ENCODE peak calls at places on chromosomes 13 and 19, in ten cellular contexts. X is transverse colon, Z is K562, M is stomach, N is upper lobe of left lung, C is tibial nerve, W is HepG2, G is suprapubic skin, J is A549, T is sigmoid colon. I is an unnamed sample.

GRCh38 chr19:49340069-49340864 is 5.1 kb downstream of the CD37 start:
- DNase-seq in C (peak; percentile 62), Z (peak; percentile 87), X (peak; percentile 75), W (peak; percentile 78), M (peak; percentile 84), T (peak; percentile 85), G (peak; percentile 86), N (peak; percentile 76), J (no peak), I (peak; percentile 39)

GRCh38 chr19:53311044-53311443 is 22.5 kb upstream of the ZNF845 start:
- DNase-seq in J (no peak), M (no peak), W (no peak), T (no peak), N (no peak), G (no peak), Z (no peak), C (no peak), X (no peak), I (no peak)

GRCh38 chr13:98174321-98174720 is 2.7 kb downstream of the RNF113B start:
- DNase-seq in T (no peak), N (no peak), W (no peak), G (no peak), J (no peak), C (no peak), M (no peak), Z (no peak), X (no peak), I (no peak)

GRCh38 chr13:37383066-37383465 is 215.5 kb downstream of the POSTN start:
- DNase-seq in X (no peak), G (no peak), J (no peak), M (no peak), N (no peak), T (no peak), W (no peak), C (no peak), Z (no peak), I (no peak)

GRCh38 chr13:113119822-113120189 is 2.8 kb upstream of the F10 start:
- DNase-seq in X (no peak), G (peak; percentile 53), C (no peak), M (peak; percentile 8), J (no peak), N (peak; percentile 2), W (no peak), Z (no peak), T (no peak), I (no peak)

GRCh38 chr19:55563261-55563690 is 17.4 kb downstream of the ZNF579 start:
- DNase-seq in M (peak; percentile 87), J (no peak), W (no peak), X (peak; percentile 53), G (no peak), T (no peak), Z (no peak), C (no peak), N (peak; percentile 48), I (no peak)

GRCh38 chr13:50613356-50613831 is 230.1 kb downstream of the DLEU7 start:
- DNase-seq in W (no peak), N (no peak), J (no peak), G (no peak), X (no peak), T (no peak), M (no peak), Z (peak; percentile 61), C (no peak), I (no peak)

GRCh38 chr13:60612593-60612992 is 215.6 kb downstream of the TDRD3 start:
- DNase-seq in T (no peak), W (no peak), J (no peak), G (no peak), C (no peak), N (no peak), X (no peak), M (no peak), Z (no peak), I (no peak)

GRCh38 chr19:29815231-29815630 is 3.4 kb downstream of the CCNE1 start:
- DNase-seq in N (no peak), G (no peak), Z (no peak), W (no peak), J (no peak), M (no peak), C (no peak), X (peak; percentile 46), T (no peak), I (no peak)

GRCh38 chr13:32802159-32802558 is 214.1 kb upstream of the KL start:
- DNase-seq in J (no peak), M (no peak), Z (no peak), T (no peak), C (no peak), W (no peak), N (no peak), G (no peak), X (no peak), I (no peak)

GRCh38 chr19:42193706-42194105 is 23.8 kb downstream of the DEDD2 start:
- DNase-seq in C (no peak), W (no peak), Z (no peak), G (no peak), J (no peak), N (no peak), X (no peak), M (no peak), T (no peak), I (no peak)

GRCh38 chr19:49981603-49982593 is 20.9 kb upstream of the SIGLEC11 start:
- DNase-seq in Z (peak; percentile 47), N (no peak), G (no peak), J (no peak), W (no peak), X (no peak), T (no peak), C (no peak), M (no peak), I (no peak)

GRCh38 chr19:42276821-42277220 is 7.8 kb downstream of the CIC start:
- DNase-seq in M (no peak), J (no peak), G (no peak), C (no peak), Z (no peak), X (no peak), T (no peak), W (no peak), N (no peak), I (no peak)

GRCh38 chr19:18941628-18942354 is 774 bp upstream of the HOMER3 start:
- DNase-seq in T (no peak), W (peak; percentile 27), Z (no peak), X (no peak), C (no peak), G (no peak), N (no peak), M (no peak), J (no peak), I (no peak)

DNA sequence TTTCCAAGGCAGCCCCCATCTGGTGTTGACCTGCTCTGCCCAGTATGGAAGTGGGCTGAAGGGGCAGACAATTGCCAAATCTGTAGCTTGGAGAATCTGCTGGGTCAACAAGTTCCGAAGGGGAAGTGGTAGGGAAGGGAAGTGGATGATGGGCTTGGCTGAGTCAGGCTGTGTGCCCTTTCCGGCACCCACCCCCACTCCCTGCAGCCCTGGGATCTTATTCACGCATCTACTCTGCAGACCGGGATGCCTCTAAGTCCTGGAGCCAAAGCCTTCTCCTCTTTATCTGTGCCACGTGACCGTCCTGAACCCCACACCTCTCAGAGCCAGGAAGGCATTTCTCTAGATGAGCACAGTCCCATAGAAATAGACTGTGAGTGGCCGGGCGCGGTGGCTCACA is 7.5 kb upstream of the C5AR2 start:
- DNase-seq in W (no peak), M (no peak), C (no peak), N (peak; percentile 78), J (no peak), X (peak; percentile 33), Z (no peak), G (no peak), T (peak; percentile 74), I (no peak)
- TF ChIP-seq POLR2A in W (no peak), M (no peak), C (no peak), N (no peak), J (no peak), X (peak; percentile 18), Z (no peak), G (no peak), T (no peak), I (no peak)

GRCh38 chr19:46787331-46788100 is 878 bp downstream of the SLC1A5 start:
- DNase-seq in N (peak; percentile 77), M (peak; percentile 55), T (peak; percentile 87), G (no peak), Z (peak; percentile 52), J (peak; percentile 79), X (peak; percentile 62), C (peak; percentile 52), W (peak; percentile 54), I (peak; percentile 93)
- TF ChIP-seq EP300 in N (no peak), M (no peak), T (no peak), G (no peak), Z (no peak), J (no peak), X (no peak), C (no peak), W (no peak), I (no peak)

DNA sequence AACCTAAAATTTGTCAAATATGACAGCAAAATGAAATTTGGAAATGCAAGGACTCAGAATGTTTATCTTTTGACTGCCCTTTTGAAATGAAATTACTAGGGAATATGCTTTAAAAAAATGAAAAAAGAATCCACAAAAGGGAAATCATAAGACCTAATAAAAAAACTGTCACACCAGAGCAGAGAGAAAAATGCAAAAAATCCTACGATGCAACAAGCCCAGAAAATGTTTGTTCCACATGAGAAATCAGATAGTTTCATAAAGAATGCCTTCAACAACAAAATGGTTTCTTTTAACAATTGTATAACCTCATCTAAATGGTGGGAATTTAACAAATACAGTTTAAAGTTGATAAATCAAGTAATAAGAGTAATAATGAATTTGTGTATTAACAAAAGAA is 8.0 kb downstream of the LPAR6 start:
- DNase-seq in C (no peak), T (no peak), J (no peak), N (no peak), W (no peak), X (no peak), M (no peak), Z (no peak), G (no peak), I (no peak)
- H3K4me1 ChIP-seq in C (no peaks in the 10 kb centered on the region), T (no peaks in the 10 kb centered on the region), J (peaks cover 16% of the 10 kb centered on the region), N (peaks cover 52% of the 10 kb centered on the region), W (peaks cover 40% of the 10 kb centered on the region), X (peaks cover 39% of the 10 kb centered on the region), M (peaks cover 19% of the 10 kb centered on the region), Z (no peaks in the 10 kb centered on the region), G (peaks cover 73% of the 10 kb centered on the region), I (peaks cover 33% of the 10 kb centered on the region)

GRCh38 chr13:48973845-48974431 is 1.8 kb upstream of the FNDC3A start:
- DNase-seq in X (no peak), M (no peak), C (no peak), J (no peak), N (no peak), Z (no peak), W (no peak), T (no peak), G (no peak), I (no peak)

GRCh38 chr13:48976677-48977625 is 1.2 kb downstream of the FNDC3A start:
- DNase-seq in C (no peak), N (no peak), M (no peak), X (peak; percentile 85), J (peak; percentile 3), Z (no peak), W (peak; percentile 73), T (no peak), G (peak; percentile 80), I (no peak)

GRCh38 chr13:48975926-48976676 is 389 bp downstream of the FNDC3A start:
- DNase-seq in Z (peak; percentile 73), X (peak; percentile 86), T (peak; percentile 90), C (peak; percentile 61), G (peak; percentile 90), N (peak; percentile 89), M (peak; percentile 88), J (peak; percentile 83), W (peak; percentile 67), I (peak; percentile 95)

GRCh38 chr13:48977973-48978372 is 2.3 kb downstream of the FNDC3A start:
- DNase-seq in G (no peak), Z (no peak), T (no peak), W (no peak), J (no peak), X (no peak), M (no peak), N (no peak), C (no peak), I (no peak)

GRCh38 chr13:48975101-48975925 is at the start of gene FNDC3A:
- DNase-seq in N (peak; percentile 67), M (peak; percentile 41), W (peak; percentile 47), G (peak; percentile 81), Z (peak; percentile 70), X (peak; percentile 49), C (no peak), J (peak; percentile 68), T (peak; percentile 76), I (peak; percentile 93)
- TF ChIP-seq POLR2A in N (no peak), M (no peak), W (peak; percentile 67), G (peak; percentile 76), Z (no peak), X (peak; percentile 8), C (peak; percentile 62), J (no peak), T (no peak), I (peak; percentile 5)